ENCODE peak calls at places on chromosomes 4 and X, in six cellular contexts. H is B cell, B is endothelial cell, C is Right ventricle myocardium inferior, A is D721Med, Q is glutamatergic neuron. K is an unnamed sample.

GRCh38 chr4:129526812-129527211 is 430.9 kb downstream of the C4orf33 start:
- DNase-seq in Q (no peak), C (no peak), H (no peak), A (no peak), B (no peak), K (peak)

GRCh38 chr4:84814100-84814750 is 152.3 kb downstream of the WDFY3 start:
- DNase-seq in H (no peak), A (no peak), B (no peak), C (no peak), Q (peak), K (peak)

GRCh38 chrX:70444326-70445196 is at the start of gene DLG3:
- DNase-seq in C (no peak), Q (peak), H (no peak), B (peak), A (peak), K (no peak)

GRCh38 chrX:30689116-30689515 is 35.9 kb downstream of the GK start:
- DNase-seq in A (no peak), H (no peak), Q (no peak), B (no peak), C (no peak), K (no peak)

GRCh38 chr4:95551653-95552052 is 2.9 kb upstream of the UNC5C start:
- DNase-seq in Q (no peak), A (no peak), C (no peak), H (no peak), B (no peak), K (no peak)

GRCh38 chrX:49291615-49292337 is 11.7 kb upstream of the GAGE10 start:
- DNase-seq in Q (peak), H (no peak), A (no peak), B (peak), C (no peak), K (peak)

GRCh38 chr4:82638479-82638878 is 76.7 kb upstream of the TMEM150C start:
- DNase-seq in A (no peak), C (no peak), B (no peak), H (no peak), Q (no peak), K (no peak)

GRCh38 chrX:37871626-37872302 is 24.4 kb upstream of the DYNLT3 start:
- DNase-seq in A (no peak), Q (no peak), C (no peak), B (no peak), H (no peak), K (peak)

GRCh38 chr4:54066088-54066415 is 1.6 kb upstream of the CHIC2 start:
- DNase-seq in H (no peak), A (no peak), B (no peak), C (no peak), Q (no peak), K (no peak)

GRCh38 chrX:132984058-132984650 is 25.7 kb upstream of the HS6ST2 start:
- DNase-seq in C (no peak), Q (no peak), H (no peak), B (no peak), A (no peak), K (no peak)

GRCh38 chrX:103464774-103465117 is 54.5 kb downstream of the RAB40A start:
- DNase-seq in A (peak), C (no peak), Q (peak), B (peak), H (no peak), K (peak)

GRCh38 chr4:108559911-108560310 is 60.5 kb upstream of the RPL34 start:
- DNase-seq in H (no peak), B (no peak), A (no peak), C (no peak), Q (no peak), K (no peak)

GRCh38 chrX:17986977-17987376 is 125.9 kb upstream of the RAI2 start:
- DNase-seq in A (no peak), C (no peak), B (no peak), H (no peak), Q (no peak), K (no peak)

GRCh38 chr4:174406416-174406815 is 115.9 kb downstream of the HPGD start:
- DNase-seq in H (no peak), Q (no peak), A (no peak), B (no peak), C (no peak), K (no peak)

GRCh38 chr4:17128268-17128667 is 229.8 kb upstream of the LDB2 start:
- DNase-seq in H (no peak), Q (no peak), B (no peak), A (no peak), C (no peak), K (no peak)

GRCh38 chrX:9730752-9731151 is 34.9 kb downstream of the GPR143 start:
- DNase-seq in A (no peak), H (no peak), B (no peak), C (no peak), Q (no peak), K (peak)

GRCh38 chr4:16713271-16713670 is 185.2 kb downstream of the LDB2 start:
- DNase-seq in H (no peak), C (no peak), Q (no peak), A (no peak), B (no peak), K (no peak)

GRCh38 chr4:36651253-36651652 is 369.8 kb downstream of the DTHD1 start:
- DNase-seq in Q (no peak), A (no peak), C (no peak), B (no peak), H (no peak), K (no peak)

GRCh38 chr4:180084561-180084960 is 2158.6 kb upstream of the TENM3 start:
- DNase-seq in Q (no peak), B (no peak), H (no peak), A (no peak), C (no peak), K (no peak)

GRCh38 chr4:110626532-110627153 is 3.8 kb upstream of the PITX2 start:
- DNase-seq in H (no peak), Q (no peak), C (no peak), B (no peak), A (no peak), K (peak)

GRCh38 chrX:38166478-38167083 is 54.1 kb downstream of the SRPX start:
- DNase-seq in A (no peak), B (no peak), Q (no peak), C (no peak), H (no peak), K (no peak)

GRCh38 chr4:53490965-53491622 is 100.2 kb downstream of the LNX1 start:
- DNase-seq in C (no peak), H (no peak), B (peak), A (no peak), Q (no peak), K (peak)

GRCh38 chr4:184420402-184420801 is 53.9 kb downstream of the IRF2 start:
- DNase-seq in C (no peak), Q (no peak), A (no peak), B (no peak), H (no peak), K (no peak)

GRCh38 chr4:162586266-162586665 is 422.5 kb upstream of the FSTL5 start:
- DNase-seq in B (no peak), C (no peak), Q (no peak), A (no peak), H (no peak), K (no peak)

GRCh38 chrX:79147477-79147876 is 3.0 kb downstream of the GPR174 start:
- DNase-seq in Q (no peak), C (no peak), H (no peak), A (no peak), B (no peak), K (no peak)

GRCh38 chrX:50180073-50180940 is 20.5 kb downstream of the AKAP4 start:
- DNase-seq in Q (no peak), B (no peak), A (no peak), C (no peak), H (no peak), K (no peak)

GRCh38 chr4:158896459-158897238 is 127.8 kb downstream of the FNIP2 start:
- DNase-seq in H (no peak), C (no peak), B (no peak), Q (no peak), A (no peak), K (no peak)

GRCh38 chr4:168656055-168656660 is 159.3 kb downstream of the PALLD start:
- DNase-seq in B (no peak), Q (no peak), H (no peak), C (no peak), A (no peak), K (peak)

GRCh38 chr4:82666970-82667665 is 105.3 kb upstream of the TMEM150C start:
- DNase-seq in B (no peak), A (no peak), C (no peak), Q (no peak), H (no peak), K (no peak)

GRCh38 chrX:13479452-13479813 is 90.0 kb upstream of the EGFL6 start:
- DNase-seq in A (no peak), C (no peak), B (no peak), Q (no peak), H (no peak), K (no peak)

GRCh38 chrX:72236841-72237240 is 2.0 kb downstream of the ERCC6L start:
- DNase-seq in A (no peak), Q (no peak), C (no peak), H (no peak), B (no peak), K (no peak)

GRCh38 chr4:145847764-145848163 is 90.9 kb downstream of the ZNF827 start:
- DNase-seq in B (no peak), Q (no peak), H (no peak), A (no peak), C (no peak), K (no peak)

GRCh38 chr4:109560687-109561452 is 824 bp downstream of the MCUB start:
- DNase-seq in H (peak), A (no peak), B (no peak), C (peak), Q (no peak), K (peak)

GRCh38 chrX:119942831-119943184 is 743 bp downstream of the NKAP start:
- DNase-seq in A (no peak), B (no peak), C (no peak), H (no peak), Q (no peak), K (no peak)

GRCh38 chr4:113410686-113411085 is 350.9 kb downstream of the CAMK2D start:
- DNase-seq in C (no peak), A (no peak), Q (no peak), B (no peak), H (no peak), K (no peak)

GRCh38 chrX:69524765-69525164 is 20.6 kb downstream of the NALF2 start:
- DNase-seq in A (no peak), B (no peak), Q (no peak), C (no peak), H (no peak), K (no peak)

K was measured in amniotic epithelial cell.